ENCODE peak calls at places on chromosomes 1 and 21, in ten cellular contexts. A, I, N, U, Q, K, V, E, T and R are unnamed samples.
A peak's percentile ranks its signal among the peaks of the same experiment; 100 is the strongest.

GRCh38 chr1:240310226-240310925 is 218.7 kb downstream of the FMN2 start:
- DNase-seq in A (no peak), I (no peak), N (peak; percentile 70), U (no peak), Q (peak; percentile 37), K (no peak), V (peak; percentile 77), E (no peak), T (peak; percentile 76), R (no peak)

GRCh38 chr1:169595764-169596711 is 9.8 kb upstream of the F5 start:
- DNase-seq in A (no peak), I (no peak), N (peak; percentile 7), U (no peak), Q (peak; percentile 62), K (no peak), V (peak; percentile 20), E (no peak), T (peak; percentile 38), R (no peak)

GRCh38 chr1:41870076-41870562 is 48.6 kb downstream of the HIVEP3 start:
- DNase-seq in A (no peak), I (no peak), N (peak; percentile 56), U (no peak), Q (no peak), K (no peak), V (no peak), E (no peak), T (peak; percentile 64), R (peak; percentile 44)

GRCh38 chr21:41562101-41563000 is 54.4 kb upstream of the TMPRSS2 start:
- DNase-seq in A (peak; percentile 61), I (peak; percentile 88), N (peak; percentile 30), U (peak; percentile 17), Q (peak; percentile 21), K (no peak), V (no peak), E (peak; percentile 81), T (no peak), R (no peak)

GRCh38 chr1:22154063-22154462 is 11.2 kb upstream of the WNT4 start:
- DNase-seq in A (no peak), I (no peak), N (no peak), U (no peak), Q (no peak), K (no peak), V (no peak), E (no peak), T (no peak), R (no peak)

GRCh38 chr21:43269461-43269860 is 100.7 kb downstream of the CRYAA start:
- DNase-seq in A (no peak), I (peak; percentile 62), N (no peak), U (no peak), Q (no peak), K (no peak), V (no peak), E (no peak), T (no peak), R (peak; percentile 65)

GRCh38 chr1:36224537-36225297 is 474 bp downstream of the THRAP3 start:
- DNase-seq in A (no peak), I (peak; percentile 94), N (peak; percentile 57), U (peak; percentile 84), Q (peak; percentile 91), K (peak; percentile 92), V (peak; percentile 66), E (peak; percentile 65), T (peak; percentile 86), R (peak; percentile 84)

GRCh38 chr21:44535963-44536362 is 4.0 kb downstream of the KRTAP10-1 start:
- DNase-seq in A (no peak), I (no peak), N (no peak), U (no peak), Q (no peak), K (no peak), V (no peak), E (no peak), T (no peak), R (no peak)

GRCh38 chr1:91831132-91831930 is 54.6 kb downstream of the TGFBR3 start:
- DNase-seq in A (peak; percentile 30), I (no peak), N (peak; percentile 68), U (no peak), Q (peak; percentile 51), K (no peak), V (no peak), E (no peak), T (no peak), R (no peak)

GRCh38 chr1:25804964-25805862 is 5.2 kb downstream of the SELENON start:
- DNase-seq in A (no peak), I (peak; percentile 44), N (no peak), U (no peak), Q (no peak), K (no peak), V (no peak), E (no peak), T (no peak), R (no peak)

GRCh38 chr1:20834780-20835179 is 47.7 kb upstream of the HP1BP3 start:
- DNase-seq in A (no peak), I (no peak), N (no peak), U (no peak), Q (no peak), K (no peak), V (no peak), E (no peak), T (no peak), R (no peak)

GRCh38 chr1:20834192-20834591 is 47.1 kb upstream of the HP1BP3 start:
- DNase-seq in A (no peak), I (no peak), N (no peak), U (no peak), Q (no peak), K (no peak), V (no peak), E (no peak), T (no peak), R (no peak)

GRCh38 chr1:20840731-20841130 is 53.6 kb upstream of the HP1BP3 start:
- DNase-seq in A (no peak), I (no peak), N (no peak), U (no peak), Q (peak; percentile 33), K (no peak), V (no peak), E (no peak), T (no peak), R (no peak)

GRCh38 chr1:20836230-20836629 is 49.1 kb upstream of the HP1BP3 start:
- DNase-seq in A (no peak), I (no peak), N (no peak), U (no peak), Q (no peak), K (no peak), V (no peak), E (no peak), T (no peak), R (no peak)

DNA sequence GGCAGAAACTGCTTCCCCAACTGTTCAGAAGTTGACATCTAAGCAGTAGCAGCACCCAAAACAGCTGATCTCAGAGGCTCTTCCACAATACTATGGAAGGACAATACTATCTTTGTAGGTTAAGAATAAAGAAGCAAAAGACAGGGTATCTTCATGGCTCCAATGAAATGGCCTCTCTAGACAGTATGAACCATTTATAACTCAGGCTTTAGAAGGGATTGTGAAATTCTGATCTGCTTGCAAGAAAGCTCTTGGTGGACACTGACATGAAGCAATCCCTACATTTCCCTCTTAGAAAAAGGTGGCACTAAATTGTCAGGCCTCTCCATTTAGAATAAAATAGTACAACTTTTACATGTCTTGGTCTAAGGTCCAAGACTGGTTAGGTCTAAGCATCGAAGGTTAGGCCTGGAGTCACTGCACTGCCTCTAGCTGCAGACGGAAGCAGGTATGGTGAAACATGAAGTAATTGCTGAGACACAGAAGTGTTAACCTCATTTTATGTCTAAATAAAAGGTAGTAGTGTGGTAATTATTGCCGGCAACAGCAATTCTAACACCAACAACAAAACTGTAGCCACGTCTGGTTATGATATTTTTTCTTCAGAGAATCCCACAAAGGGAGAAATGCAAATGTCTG is 50.6 kb upstream of the HP1BP3 start:
- DNase-seq in A (no peak), I (no peak), N (peak; percentile 6), U (no peak), Q (no peak), K (no peak), V (no peak), E (no peak), T (no peak), R (no peak)
- TF ChIP-seq CTCF in A (no peak), I (no peak), N (no peak), U (no peak), Q (no peak), K (no peak), V (no peak), E (no peak), T (no peak), R (no peak)

DNA sequence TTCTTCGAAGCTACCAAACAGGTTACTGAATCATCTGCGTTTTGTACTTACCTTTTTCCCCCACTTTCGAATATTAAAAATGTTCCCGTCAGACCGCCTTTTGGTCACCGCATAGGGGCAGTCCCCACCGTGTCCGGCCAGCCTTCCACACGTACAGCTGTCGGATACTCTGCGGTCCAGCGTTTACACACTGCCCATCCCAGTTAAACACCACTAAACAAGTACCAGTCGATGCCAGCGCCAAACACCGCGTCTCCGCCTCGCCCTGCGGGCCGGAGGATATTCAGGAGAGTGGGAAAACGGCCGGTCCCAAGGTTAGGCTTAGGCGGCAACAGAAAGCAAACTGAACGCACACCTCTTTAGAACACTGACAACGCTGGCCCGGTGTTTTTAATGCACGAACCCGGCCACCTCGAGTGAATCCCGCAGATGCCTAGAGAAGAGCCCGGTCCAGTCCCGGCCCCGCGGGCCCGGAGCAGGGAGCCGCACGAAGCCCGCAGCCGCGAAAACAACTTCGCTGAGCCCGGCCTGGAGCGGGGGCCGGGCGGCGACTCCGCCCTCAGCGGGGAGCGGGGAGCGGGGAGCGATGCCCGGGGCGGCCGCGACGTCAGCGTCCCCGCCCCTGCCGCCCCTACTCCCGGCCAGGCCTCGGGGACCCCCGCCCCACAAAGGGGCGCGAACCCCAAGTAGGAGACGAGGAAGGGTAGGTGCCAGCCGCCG is 730 bp upstream of the PHF13 start:
- DNase-seq in A (peak; percentile 69), I (peak; percentile 87), N (peak; percentile 39), U (peak; percentile 56), Q (peak; percentile 40), K (no peak), V (no peak), E (peak; percentile 62), T (peak; percentile 47), R (no peak)
- TF ChIP-seq CTCF in A (no peak), I (no peak), N (no peak), U (no peak), Q (no peak), K (no peak), V (no peak), E (no peak), T (no peak), R (no peak)

DNA sequence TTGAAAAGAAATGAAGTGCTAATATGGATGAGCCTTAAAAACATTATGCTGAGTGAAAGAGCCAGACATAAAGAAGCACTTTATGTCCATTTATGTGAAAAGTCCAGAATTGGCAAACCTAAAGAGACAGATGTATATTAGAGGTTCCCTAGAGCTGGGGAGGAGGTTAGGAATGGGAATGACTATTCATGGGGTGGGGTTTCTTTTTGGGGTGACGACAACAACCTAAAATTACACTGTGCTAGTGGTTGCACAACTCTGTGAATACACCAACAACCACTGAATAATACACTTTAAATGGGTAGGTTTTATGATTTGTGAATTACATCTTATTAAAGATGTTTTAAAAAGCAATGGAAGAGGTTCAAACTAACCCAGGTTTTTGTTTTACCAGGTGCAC is 259.9 kb downstream of the RHOU start:
- DNase-seq in A (no peak), I (no peak), N (no peak), U (no peak), Q (no peak), K (no peak), V (no peak), E (no peak), T (no peak), R (no peak)
- TF ChIP-seq CTCF in A (no peak), I (no peak), N (no peak), U (no peak), Q (no peak), K (no peak), V (no peak), E (no peak), T (no peak), R (no peak)

GRCh38 chr1:163137556-163138265 is 65.0 kb downstream of the RGS5 start:
- DNase-seq in A (no peak), I (no peak), N (no peak), U (no peak), Q (no peak), K (no peak), V (no peak), E (no peak), T (no peak), R (no peak)
- TF ChIP-seq CTCF in A (no peak), I (no peak), N (no peak), U (no peak), Q (no peak), K (no peak), V (no peak), E (no peak), T (no peak), R (no peak)